ENCODE peak calls at places on chromosomes 1 and 21, in eight cellular contexts. J is H9; H is sigmoid colon; R is AG09309; Y is stomach; K is foreskin fibroblast; M is activated CD8-positive, alpha-beta T cell treated with anti-CD3 and anti-CD28 coated beads for 36 hours; B is neural progenitor cell. O is an unnamed sample.
A peak's percentile ranks its signal among the peaks of the same experiment; 100 is the strongest.

GRCh38 chr21:42505090-42505726 is 8.4 kb upstream of the SLC37A1 start:
- DNase-seq in J (no peak), H (no peak), R (no peak), Y (no peak), K (no peak), M (no peak), B (no peak), O (peak; percentile 79)

GRCh38 chr1:200021537-200022238 is 5.8 kb upstream of the NR5A2 start:
- DNase-seq in J (no peak), H (no peak), R (no peak), Y (no peak), K (no peak), M (no peak), B (no peak), O (no peak)

GRCh38 chr1:218735436-218735835 is 390.3 kb downstream of the TGFB2 start:
- DNase-seq in J (no peak), H (no peak), R (peak; percentile 74), Y (no peak), K (peak; percentile 21), M (no peak), B (no peak), O (no peak)

GRCh38 chr1:51234721-51235425 is 1.2 kb upstream of the RNF11 start:
- DNase-seq in J (no peak), H (peak; percentile 82), R (no peak), Y (peak; percentile 80), K (peak; percentile 48), M (peak; percentile 78), B (no peak), O (peak; percentile 65)

GRCh38 chr1:38790422-38791212 is 69.0 kb downstream of the RRAGC start:
- DNase-seq in J (no peak), H (no peak), R (no peak), Y (no peak), K (no peak), M (no peak), B (no peak), O (no peak)

GRCh38 chr1:15939181-15940109 is 36.5 kb downstream of the ZBTB17 start:
- DNase-seq in J (no peak), H (peak; percentile 81), R (no peak), Y (peak; percentile 55), K (no peak), M (no peak), B (no peak), O (no peak)

GRCh38 chr1:212007896-212008295 is 27.5 kb downstream of the INTS7 start:
- DNase-seq in J (no peak), H (no peak), R (no peak), Y (no peak), K (no peak), M (no peak), B (no peak), O (no peak)

GRCh38 chr1:7218210-7218832 is 433.1 kb downstream of the CAMTA1 start:
- DNase-seq in J (peak; percentile 60), H (no peak), R (no peak), Y (no peak), K (peak; percentile 15), M (peak; percentile 55), B (peak; percentile 65), O (peak; percentile 37)

GRCh38 chr21:16061194-16061593 is 331.4 kb downstream of the USP25 start:
- DNase-seq in J (no peak), H (no peak), R (no peak), Y (no peak), K (no peak), M (no peak), B (no peak), O (no peak)

GRCh38 chr1:203306970-203307541 is 1.7 kb downstream of the BTG2 start:
- DNase-seq in J (no peak), H (peak; percentile 78), R (no peak), Y (peak; percentile 48), K (no peak), M (peak; percentile 77), B (peak; percentile 26), O (no peak)

GRCh38 chr1:244254467-244254866 is 197.2 kb downstream of the ADSS2 start:
- DNase-seq in J (no peak), H (no peak), R (no peak), Y (no peak), K (no peak), M (no peak), B (no peak), O (no peak)

GRCh38 chr1:25095635-25096200 is 136.6 kb downstream of the SYF2 start:
- DNase-seq in J (no peak), H (no peak), R (no peak), Y (no peak), K (no peak), M (peak; percentile 42), B (no peak), O (no peak)

GRCh38 chr1:1020415-1021009 is 592 bp downstream of the AGRN start:
- DNase-seq in J (no peak), H (no peak), R (no peak), Y (no peak), K (no peak), M (peak; percentile 67), B (peak; percentile 55), O (no peak)

GRCh38 chr21:29304577-29304976 is 5.9 kb downstream of the BACH1 start:
- DNase-seq in J (no peak), H (no peak), R (no peak), Y (no peak), K (no peak), M (no peak), B (no peak), O (no peak)

GRCh38 chr1:113320972-113321680 is 69.2 kb upstream of the MAGI3 start:
- DNase-seq in J (no peak), H (no peak), R (no peak), Y (no peak), K (no peak), M (no peak), B (no peak), O (no peak)

GRCh38 chr1:159996653-159997052 is 35.1 kb downstream of the PIGM start:
- DNase-seq in J (no peak), H (no peak), R (peak; percentile 74), Y (no peak), K (peak; percentile 82), M (no peak), B (no peak), O (no peak)

GRCh38 chr1:96524100-96524499 is 197.5 kb upstream of the PTBP2 start:
- DNase-seq in J (no peak), H (no peak), R (no peak), Y (no peak), K (no peak), M (no peak), B (no peak), O (no peak)
- TF ChIP-seq CTCF in J (no peak), H (no peak), R (no peak), Y (no peak), K (no peak), M (no peak), B (no peak), O (no peak)

DNA sequence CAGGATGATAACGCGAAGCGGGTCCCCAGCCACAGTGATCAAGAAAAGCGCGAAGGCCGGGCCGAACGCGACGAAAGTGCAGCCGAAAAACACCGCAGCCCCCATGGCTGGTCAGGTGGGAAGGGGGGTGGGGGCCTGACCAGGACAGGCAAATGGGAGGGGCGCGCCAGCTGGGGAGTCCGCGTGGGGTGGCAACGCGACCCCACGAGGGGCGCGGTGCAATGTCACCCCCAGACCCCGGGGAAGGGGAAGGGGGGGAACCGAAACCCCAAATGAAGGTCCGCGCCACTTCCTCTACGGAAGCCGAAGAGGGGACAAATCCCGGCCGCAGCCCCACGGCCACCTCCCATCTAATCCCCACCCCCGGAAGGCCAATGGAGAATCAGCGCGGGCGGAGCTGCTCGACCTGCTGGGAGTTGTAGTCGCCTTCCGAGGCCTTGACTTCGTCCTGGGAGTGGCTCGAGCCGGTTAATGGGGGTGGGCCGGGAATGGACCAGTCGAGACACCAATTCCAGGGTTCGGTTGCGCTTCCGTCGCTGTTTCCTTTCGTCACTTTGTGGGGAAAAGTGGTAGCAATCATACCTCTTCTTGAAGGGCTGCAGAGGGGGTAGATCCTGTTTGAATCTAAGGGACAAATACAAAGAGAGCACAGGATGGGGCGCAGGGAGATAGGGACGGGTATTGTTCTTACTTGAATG is at the start of gene APH1A:
- DNase-seq in J (peak; percentile 99), H (peak; percentile 99), R (peak; percentile 76), Y (peak; percentile 96), K (peak; percentile 96), M (peak; percentile 97), B (peak; percentile 98), O (peak; percentile 97)
- TF ChIP-seq CTCF in J (no peak), H (no peak), R (no peak), Y (no peak), K (no peak), M (no peak), B (no peak), O (no peak)

GRCh38 chr1:85368073-85368778 is 91.8 kb upstream of the BCL10 start:
- DNase-seq in J (no peak), H (no peak), R (no peak), Y (no peak), K (no peak), M (no peak), B (no peak), O (no peak)

GRCh38 chr1:85363102-85363501 is 86.7 kb upstream of the BCL10 start:
- DNase-seq in J (no peak), H (no peak), R (no peak), Y (no peak), K (no peak), M (no peak), B (no peak), O (no peak)

GRCh38 chr1:85366391-85366790 is 90.0 kb upstream of the BCL10 start:
- DNase-seq in J (no peak), H (no peak), R (peak; percentile 60), Y (no peak), K (peak; percentile 53), M (no peak), B (no peak), O (no peak)

GRCh38 chr1:85363526-85363925 is 87.1 kb upstream of the BCL10 start:
- DNase-seq in J (no peak), H (no peak), R (no peak), Y (no peak), K (no peak), M (no peak), B (no peak), O (no peak)

DNA sequence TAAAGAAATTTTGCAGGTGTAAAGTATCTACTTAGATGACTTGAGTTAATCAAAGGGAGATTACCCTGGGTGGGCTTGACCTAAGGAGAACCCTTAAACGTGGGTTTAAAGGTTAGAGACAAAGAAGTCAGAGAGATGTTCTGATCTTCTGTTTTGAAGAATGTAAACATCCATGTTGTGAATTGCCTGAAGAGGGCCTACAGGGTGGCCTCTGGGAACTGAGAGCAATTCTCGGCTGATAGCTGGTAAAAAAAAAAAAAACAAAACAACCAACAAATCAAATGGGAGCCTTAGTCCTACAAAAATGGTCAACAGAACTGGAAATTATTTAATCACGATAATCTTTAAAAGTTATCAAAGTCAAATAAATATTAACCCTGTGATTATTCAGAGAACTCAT is 89.4 kb upstream of the BCL10 start:
- DNase-seq in J (no peak), H (no peak), R (no peak), Y (no peak), K (no peak), M (no peak), B (no peak), O (no peak)
- TF ChIP-seq CTCF in J (no peak), H (no peak), R (no peak), Y (no peak), K (no peak), M (no peak), B (no peak), O (no peak)

GRCh38 chr1:150893336-150893913 is 6.5 kb downstream of the CTXND2 start:
- DNase-seq in J (no peak), H (no peak), R (no peak), Y (no peak), K (no peak), M (no peak), B (no peak), O (no peak)

GRCh38 chr1:150889650-150890416 is 2.9 kb downstream of the CTXND2 start:
- DNase-seq in J (no peak), H (no peak), R (no peak), Y (no peak), K (no peak), M (no peak), B (no peak), O (no peak)

GRCh38 chr1:150895618-150896017 is 8.7 kb downstream of the CTXND2 start:
- DNase-seq in J (no peak), H (no peak), R (no peak), Y (no peak), K (no peak), M (no peak), B (no peak), O (no peak)
- TF ChIP-seq CTCF in J (no peak), H (no peak), R (no peak), Y (no peak), K (no peak), M (no peak), B (no peak), O (no peak)

O was measured in GM10248.